ENCODE peak calls at places on chromosome 9, in four cellular contexts. One of them, this sample, is unnamed.

GRCh38 chr9:124122321-124122720 is 110.8 kb downstream of the LHX2 start:
- DNase-seq in choroid plexus epithelial cell: peak
- DNase-seq in activated T-helper 1 cell treated with anti-CD3 and anti-CD28 coated beads, Interleukin-12 subunit alpha, Interleukin-12 subunit beta, Interleukin-2, Interleukin-4 antibody, amounts not matched to agents 30 ng/mL and 10 ng/mL and 1 ng/mL, durations not matched to agents 14 hours and 24 hours and 36 hours: no peak
- DNase-seq in stimulated activated CD4-positive, alpha-beta T cell treated with anti-CD3 and anti-CD28 coated beads, Interleukin-2, amount 100 ng/mL, for 48 hours: no peak
- DNase-seq in this sample: no peak

GRCh38 chr9:133534346-133535284 is at the start of gene ADAMTSL2:
- DNase-seq in choroid plexus epithelial cell: peak
- DNase-seq in activated T-helper 1 cell treated with anti-CD3 and anti-CD28 coated beads, Interleukin-12 subunit alpha, Interleukin-12 subunit beta, Interleukin-2, Interleukin-4 antibody, amounts not matched to agents 30 ng/mL and 10 ng/mL and 1 ng/mL, durations not matched to agents 14 hours and 24 hours and 36 hours: no peak
- DNase-seq in stimulated activated CD4-positive, alpha-beta T cell treated with anti-CD3 and anti-CD28 coated beads, Interleukin-2, amount 100 ng/mL, for 48 hours: no peak
- DNase-seq in this sample: peak

GRCh38 chr9:70136632-70137031 is 93.0 kb downstream of the MAMDC2 start:
- DNase-seq in choroid plexus epithelial cell: peak
- DNase-seq in activated T-helper 1 cell treated with anti-CD3 and anti-CD28 coated beads, Interleukin-12 subunit alpha, Interleukin-12 subunit beta, Interleukin-2, Interleukin-4 antibody, amounts not matched to agents 30 ng/mL and 10 ng/mL and 1 ng/mL, durations not matched to agents 14 hours and 24 hours and 36 hours: no peak
- DNase-seq in stimulated activated CD4-positive, alpha-beta T cell treated with anti-CD3 and anti-CD28 coated beads, Interleukin-2, amount 100 ng/mL, for 48 hours: no peak
- DNase-seq in this sample: peak

GRCh38 chr9:136960212-136960937 is 8.3 kb downstream of the LCN12 start:
- DNase-seq in choroid plexus epithelial cell: peak
- DNase-seq in activated T-helper 1 cell treated with anti-CD3 and anti-CD28 coated beads, Interleukin-12 subunit alpha, Interleukin-12 subunit beta, Interleukin-2, Interleukin-4 antibody, amounts not matched to agents 30 ng/mL and 10 ng/mL and 1 ng/mL, durations not matched to agents 14 hours and 24 hours and 36 hours: no peak
- DNase-seq in stimulated activated CD4-positive, alpha-beta T cell treated with anti-CD3 and anti-CD28 coated beads, Interleukin-2, amount 100 ng/mL, for 48 hours: no peak
- DNase-seq in this sample: peak

GRCh38 chr9:34375901-34376595 is 650 bp downstream of the MYORG start:
- DNase-seq in choroid plexus epithelial cell: peak
- DNase-seq in activated T-helper 1 cell treated with anti-CD3 and anti-CD28 coated beads, Interleukin-12 subunit alpha, Interleukin-12 subunit beta, Interleukin-2, Interleukin-4 antibody, amounts not matched to agents 30 ng/mL and 10 ng/mL and 1 ng/mL, durations not matched to agents 14 hours and 24 hours and 36 hours: no peak
- DNase-seq in stimulated activated CD4-positive, alpha-beta T cell treated with anti-CD3 and anti-CD28 coated beads, Interleukin-2, amount 100 ng/mL, for 48 hours: no peak
- DNase-seq in this sample: peak

GRCh38 chr9:130424781-130425310 is 19.9 kb upstream of the ASS1 start:
- DNase-seq in choroid plexus epithelial cell: no peak
- DNase-seq in activated T-helper 1 cell treated with anti-CD3 and anti-CD28 coated beads, Interleukin-12 subunit alpha, Interleukin-12 subunit beta, Interleukin-2, Interleukin-4 antibody, amounts not matched to agents 30 ng/mL and 10 ng/mL and 1 ng/mL, durations not matched to agents 14 hours and 24 hours and 36 hours: no peak
- DNase-seq in stimulated activated CD4-positive, alpha-beta T cell treated with anti-CD3 and anti-CD28 coated beads, Interleukin-2, amount 100 ng/mL, for 48 hours: no peak
- DNase-seq in this sample: no peak

GRCh38 chr9:126486276-126486675 is 127.5 kb upstream of the LMX1B start:
- DNase-seq in choroid plexus epithelial cell: no peak
- DNase-seq in activated T-helper 1 cell treated with anti-CD3 and anti-CD28 coated beads, Interleukin-12 subunit alpha, Interleukin-12 subunit beta, Interleukin-2, Interleukin-4 antibody, amounts not matched to agents 30 ng/mL and 10 ng/mL and 1 ng/mL, durations not matched to agents 14 hours and 24 hours and 36 hours: no peak
- DNase-seq in stimulated activated CD4-positive, alpha-beta T cell treated with anti-CD3 and anti-CD28 coated beads, Interleukin-2, amount 100 ng/mL, for 48 hours: no peak
- DNase-seq in this sample: no peak

GRCh38 chr9:70053864-70054263 is 10.2 kb downstream of the MAMDC2 start:
- DNase-seq in choroid plexus epithelial cell: no peak
- DNase-seq in activated T-helper 1 cell treated with anti-CD3 and anti-CD28 coated beads, Interleukin-12 subunit alpha, Interleukin-12 subunit beta, Interleukin-2, Interleukin-4 antibody, amounts not matched to agents 30 ng/mL and 10 ng/mL and 1 ng/mL, durations not matched to agents 14 hours and 24 hours and 36 hours: no peak
- DNase-seq in stimulated activated CD4-positive, alpha-beta T cell treated with anti-CD3 and anti-CD28 coated beads, Interleukin-2, amount 100 ng/mL, for 48 hours: no peak
- DNase-seq in this sample: peak

GRCh38 chr9:134165357-134166315 is 1.3 kb upstream of the RNU6ATAC start:
- DNase-seq in choroid plexus epithelial cell: peak
- DNase-seq in activated T-helper 1 cell treated with anti-CD3 and anti-CD28 coated beads, Interleukin-12 subunit alpha, Interleukin-12 subunit beta, Interleukin-2, Interleukin-4 antibody, amounts not matched to agents 30 ng/mL and 10 ng/mL and 1 ng/mL, durations not matched to agents 14 hours and 24 hours and 36 hours: peak
- DNase-seq in stimulated activated CD4-positive, alpha-beta T cell treated with anti-CD3 and anti-CD28 coated beads, Interleukin-2, amount 100 ng/mL, for 48 hours: peak
- DNase-seq in this sample: peak

GRCh38 chr9:12819436-12820185 is 44.8 kb downstream of the LURAP1L start:
- DNase-seq in choroid plexus epithelial cell: peak
- DNase-seq in activated T-helper 1 cell treated with anti-CD3 and anti-CD28 coated beads, Interleukin-12 subunit alpha, Interleukin-12 subunit beta, Interleukin-2, Interleukin-4 antibody, amounts not matched to agents 30 ng/mL and 10 ng/mL and 1 ng/mL, durations not matched to agents 14 hours and 24 hours and 36 hours: no peak
- DNase-seq in stimulated activated CD4-positive, alpha-beta T cell treated with anti-CD3 and anti-CD28 coated beads, Interleukin-2, amount 100 ng/mL, for 48 hours: no peak
- DNase-seq in this sample: no peak

GRCh38 chr9:78188594-78188993 is 47.3 kb upstream of the CEP78 start:
- DNase-seq in choroid plexus epithelial cell: no peak
- DNase-seq in activated T-helper 1 cell treated with anti-CD3 and anti-CD28 coated beads, Interleukin-12 subunit alpha, Interleukin-12 subunit beta, Interleukin-2, Interleukin-4 antibody, amounts not matched to agents 30 ng/mL and 10 ng/mL and 1 ng/mL, durations not matched to agents 14 hours and 24 hours and 36 hours: no peak
- DNase-seq in stimulated activated CD4-positive, alpha-beta T cell treated with anti-CD3 and anti-CD28 coated beads, Interleukin-2, amount 100 ng/mL, for 48 hours: no peak
- DNase-seq in this sample: no peak

GRCh38 chr9:4596165-4596922 is 65.8 kb upstream of the PLPP6 start:
- DNase-seq in choroid plexus epithelial cell: peak
- DNase-seq in activated T-helper 1 cell treated with anti-CD3 and anti-CD28 coated beads, Interleukin-12 subunit alpha, Interleukin-12 subunit beta, Interleukin-2, Interleukin-4 antibody, amounts not matched to agents 30 ng/mL and 10 ng/mL and 1 ng/mL, durations not matched to agents 14 hours and 24 hours and 36 hours: peak
- DNase-seq in stimulated activated CD4-positive, alpha-beta T cell treated with anti-CD3 and anti-CD28 coated beads, Interleukin-2, amount 100 ng/mL, for 48 hours: no peak
- DNase-seq in this sample: no peak

GRCh38 chr9:35026671-35027070 is 37.1 kb downstream of the DNAJB5 start:
- DNase-seq in choroid plexus epithelial cell: no peak
- DNase-seq in activated T-helper 1 cell treated with anti-CD3 and anti-CD28 coated beads, Interleukin-12 subunit alpha, Interleukin-12 subunit beta, Interleukin-2, Interleukin-4 antibody, amounts not matched to agents 30 ng/mL and 10 ng/mL and 1 ng/mL, durations not matched to agents 14 hours and 24 hours and 36 hours: no peak
- DNase-seq in stimulated activated CD4-positive, alpha-beta T cell treated with anti-CD3 and anti-CD28 coated beads, Interleukin-2, amount 100 ng/mL, for 48 hours: no peak
- DNase-seq in this sample: no peak

GRCh38 chr9:134545213-134546211 is 96.1 kb upstream of the COL5A1 start:
- DNase-seq in choroid plexus epithelial cell: peak
- DNase-seq in activated T-helper 1 cell treated with anti-CD3 and anti-CD28 coated beads, Interleukin-12 subunit alpha, Interleukin-12 subunit beta, Interleukin-2, Interleukin-4 antibody, amounts not matched to agents 30 ng/mL and 10 ng/mL and 1 ng/mL, durations not matched to agents 14 hours and 24 hours and 36 hours: no peak
- DNase-seq in stimulated activated CD4-positive, alpha-beta T cell treated with anti-CD3 and anti-CD28 coated beads, Interleukin-2, amount 100 ng/mL, for 48 hours: no peak
- DNase-seq in this sample: no peak

GRCh38 chr9:77673912-77674791 is 26.0 kb upstream of the GNA14 start:
- DNase-seq in choroid plexus epithelial cell: peak
- DNase-seq in activated T-helper 1 cell treated with anti-CD3 and anti-CD28 coated beads, Interleukin-12 subunit alpha, Interleukin-12 subunit beta, Interleukin-2, Interleukin-4 antibody, amounts not matched to agents 30 ng/mL and 10 ng/mL and 1 ng/mL, durations not matched to agents 14 hours and 24 hours and 36 hours: no peak
- DNase-seq in stimulated activated CD4-positive, alpha-beta T cell treated with anti-CD3 and anti-CD28 coated beads, Interleukin-2, amount 100 ng/mL, for 48 hours: no peak
- DNase-seq in this sample: peak

GRCh38 chr9:113484258-113484730 is 20.8 kb downstream of the RGS3 start:
- DNase-seq in choroid plexus epithelial cell: no peak
- DNase-seq in activated T-helper 1 cell treated with anti-CD3 and anti-CD28 coated beads, Interleukin-12 subunit alpha, Interleukin-12 subunit beta, Interleukin-2, Interleukin-4 antibody, amounts not matched to agents 30 ng/mL and 10 ng/mL and 1 ng/mL, durations not matched to agents 14 hours and 24 hours and 36 hours: no peak
- DNase-seq in stimulated activated CD4-positive, alpha-beta T cell treated with anti-CD3 and anti-CD28 coated beads, Interleukin-2, amount 100 ng/mL, for 48 hours: no peak
- DNase-seq in this sample: peak

GRCh38 chr9:89360465-89360864 is 42.2 kb downstream of the SECISBP2 start:
- DNase-seq in choroid plexus epithelial cell: no peak
- DNase-seq in activated T-helper 1 cell treated with anti-CD3 and anti-CD28 coated beads, Interleukin-12 subunit alpha, Interleukin-12 subunit beta, Interleukin-2, Interleukin-4 antibody, amounts not matched to agents 30 ng/mL and 10 ng/mL and 1 ng/mL, durations not matched to agents 14 hours and 24 hours and 36 hours: no peak
- DNase-seq in stimulated activated CD4-positive, alpha-beta T cell treated with anti-CD3 and anti-CD28 coated beads, Interleukin-2, amount 100 ng/mL, for 48 hours: no peak
- DNase-seq in this sample: no peak

GRCh38 chr9:126788631-126789349 is 16.1 kb upstream of the ZBTB43 start:
- DNase-seq in choroid plexus epithelial cell: peak
- DNase-seq in activated T-helper 1 cell treated with anti-CD3 and anti-CD28 coated beads, Interleukin-12 subunit alpha, Interleukin-12 subunit beta, Interleukin-2, Interleukin-4 antibody, amounts not matched to agents 30 ng/mL and 10 ng/mL and 1 ng/mL, durations not matched to agents 14 hours and 24 hours and 36 hours: no peak
- DNase-seq in stimulated activated CD4-positive, alpha-beta T cell treated with anti-CD3 and anti-CD28 coated beads, Interleukin-2, amount 100 ng/mL, for 48 hours: no peak
- DNase-seq in this sample: peak

GRCh38 chr9:136975624-136976023 is 1.7 kb upstream of the PTGDS start:
- DNase-seq in choroid plexus epithelial cell: no peak
- DNase-seq in activated T-helper 1 cell treated with anti-CD3 and anti-CD28 coated beads, Interleukin-12 subunit alpha, Interleukin-12 subunit beta, Interleukin-2, Interleukin-4 antibody, amounts not matched to agents 30 ng/mL and 10 ng/mL and 1 ng/mL, durations not matched to agents 14 hours and 24 hours and 36 hours: no peak
- DNase-seq in stimulated activated CD4-positive, alpha-beta T cell treated with anti-CD3 and anti-CD28 coated beads, Interleukin-2, amount 100 ng/mL, for 48 hours: peak
- DNase-seq in this sample: peak

GRCh38 chr9:136171009-136171800 is 33.7 kb downstream of the LHX3 start:
- DNase-seq in choroid plexus epithelial cell: peak
- DNase-seq in activated T-helper 1 cell treated with anti-CD3 and anti-CD28 coated beads, Interleukin-12 subunit alpha, Interleukin-12 subunit beta, Interleukin-2, Interleukin-4 antibody, amounts not matched to agents 30 ng/mL and 10 ng/mL and 1 ng/mL, durations not matched to agents 14 hours and 24 hours and 36 hours: no peak
- DNase-seq in stimulated activated CD4-positive, alpha-beta T cell treated with anti-CD3 and anti-CD28 coated beads, Interleukin-2, amount 100 ng/mL, for 48 hours: no peak
- DNase-seq in this sample: peak

GRCh38 chr9:97740848-97741821 is 44.0 kb upstream of the XPA start:
- DNase-seq in choroid plexus epithelial cell: peak
- DNase-seq in activated T-helper 1 cell treated with anti-CD3 and anti-CD28 coated beads, Interleukin-12 subunit alpha, Interleukin-12 subunit beta, Interleukin-2, Interleukin-4 antibody, amounts not matched to agents 30 ng/mL and 10 ng/mL and 1 ng/mL, durations not matched to agents 14 hours and 24 hours and 36 hours: peak
- DNase-seq in stimulated activated CD4-positive, alpha-beta T cell treated with anti-CD3 and anti-CD28 coated beads, Interleukin-2, amount 100 ng/mL, for 48 hours: peak
- DNase-seq in this sample: peak

GRCh38 chr9:82170871-82171270 is 182.3 kb downstream of the SPATA31D1 start:
- DNase-seq in choroid plexus epithelial cell: peak
- DNase-seq in activated T-helper 1 cell treated with anti-CD3 and anti-CD28 coated beads, Interleukin-12 subunit alpha, Interleukin-12 subunit beta, Interleukin-2, Interleukin-4 antibody, amounts not matched to agents 30 ng/mL and 10 ng/mL and 1 ng/mL, durations not matched to agents 14 hours and 24 hours and 36 hours: no peak
- DNase-seq in stimulated activated CD4-positive, alpha-beta T cell treated with anti-CD3 and anti-CD28 coated beads, Interleukin-2, amount 100 ng/mL, for 48 hours: no peak
- DNase-seq in this sample: peak

GRCh38 chr9:124450931-124451661 is 845 bp downstream of the ADGRD2 start:
- DNase-seq in choroid plexus epithelial cell: no peak
- DNase-seq in activated T-helper 1 cell treated with anti-CD3 and anti-CD28 coated beads, Interleukin-12 subunit alpha, Interleukin-12 subunit beta, Interleukin-2, Interleukin-4 antibody, amounts not matched to agents 30 ng/mL and 10 ng/mL and 1 ng/mL, durations not matched to agents 14 hours and 24 hours and 36 hours: no peak
- DNase-seq in stimulated activated CD4-positive, alpha-beta T cell treated with anti-CD3 and anti-CD28 coated beads, Interleukin-2, amount 100 ng/mL, for 48 hours: no peak
- DNase-seq in this sample: no peak

GRCh38 chr9:127187231-127187956 is 65.0 kb upstream of the ANGPTL2 start:
- DNase-seq in choroid plexus epithelial cell: peak
- DNase-seq in activated T-helper 1 cell treated with anti-CD3 and anti-CD28 coated beads, Interleukin-12 subunit alpha, Interleukin-12 subunit beta, Interleukin-2, Interleukin-4 antibody, amounts not matched to agents 30 ng/mL and 10 ng/mL and 1 ng/mL, durations not matched to agents 14 hours and 24 hours and 36 hours: no peak
- DNase-seq in stimulated activated CD4-positive, alpha-beta T cell treated with anti-CD3 and anti-CD28 coated beads, Interleukin-2, amount 100 ng/mL, for 48 hours: no peak
- DNase-seq in this sample: peak

GRCh38 chr9:119963258-119963797 is 594.1 kb upstream of the BRINP1 start:
- DNase-seq in choroid plexus epithelial cell: peak
- DNase-seq in activated T-helper 1 cell treated with anti-CD3 and anti-CD28 coated beads, Interleukin-12 subunit alpha, Interleukin-12 subunit beta, Interleukin-2, Interleukin-4 antibody, amounts not matched to agents 30 ng/mL and 10 ng/mL and 1 ng/mL, durations not matched to agents 14 hours and 24 hours and 36 hours: no peak
- DNase-seq in stimulated activated CD4-positive, alpha-beta T cell treated with anti-CD3 and anti-CD28 coated beads, Interleukin-2, amount 100 ng/mL, for 48 hours: no peak
- DNase-seq in this sample: peak

GRCh38 chr9:79623799-79624721 is 52.3 kb downstream of the TLE4 start:
- DNase-seq in choroid plexus epithelial cell: peak
- DNase-seq in activated T-helper 1 cell treated with anti-CD3 and anti-CD28 coated beads, Interleukin-12 subunit alpha, Interleukin-12 subunit beta, Interleukin-2, Interleukin-4 antibody, amounts not matched to agents 30 ng/mL and 10 ng/mL and 1 ng/mL, durations not matched to agents 14 hours and 24 hours and 36 hours: peak
- DNase-seq in stimulated activated CD4-positive, alpha-beta T cell treated with anti-CD3 and anti-CD28 coated beads, Interleukin-2, amount 100 ng/mL, for 48 hours: no peak
- DNase-seq in this sample: peak

GRCh38 chr9:121498150-121498486 is 1.5 kb downstream of the GGTA1 start:
- DNase-seq in choroid plexus epithelial cell: peak
- DNase-seq in activated T-helper 1 cell treated with anti-CD3 and anti-CD28 coated beads, Interleukin-12 subunit alpha, Interleukin-12 subunit beta, Interleukin-2, Interleukin-4 antibody, amounts not matched to agents 30 ng/mL and 10 ng/mL and 1 ng/mL, durations not matched to agents 14 hours and 24 hours and 36 hours: peak
- DNase-seq in stimulated activated CD4-positive, alpha-beta T cell treated with anti-CD3 and anti-CD28 coated beads, Interleukin-2, amount 100 ng/mL, for 48 hours: peak
- DNase-seq in this sample: peak

GRCh38 chr9:75152416-75152815 is 64.1 kb downstream of the OSTF1 start:
- DNase-seq in choroid plexus epithelial cell: no peak
- DNase-seq in activated T-helper 1 cell treated with anti-CD3 and anti-CD28 coated beads, Interleukin-12 subunit alpha, Interleukin-12 subunit beta, Interleukin-2, Interleukin-4 antibody, amounts not matched to agents 30 ng/mL and 10 ng/mL and 1 ng/mL, durations not matched to agents 14 hours and 24 hours and 36 hours: peak
- DNase-seq in stimulated activated CD4-positive, alpha-beta T cell treated with anti-CD3 and anti-CD28 coated beads, Interleukin-2, amount 100 ng/mL, for 48 hours: peak
- DNase-seq in this sample: no peak

This sample was measured in myocyte.